ENCODE peak calls at places on chromosome X, in six cellular contexts. N, Q, O, U, D and I are unnamed samples.

GRCh38 chrX:40484408-40485091 is 96.2 kb upstream of the ATP6AP2 start:
- DNase-seq in O (no peak), N (no peak), Q (no peak), U (no peak), D (peak), I (no peak)

GRCh38 chrX:38755319-38755718 is 45.9 kb upstream of the MID1IP1 start:
- DNase-seq in O (no peak), D (no peak), U (no peak), N (no peak), Q (no peak), I (no peak)

GRCh38 chrX:10120828-10121227 is 35.9 kb upstream of the CLCN4 start:
- DNase-seq in U (no peak), D (no peak), N (no peak), Q (no peak), O (no peak), I (no peak)

GRCh38 chrX:38893441-38893840 is 92.2 kb downstream of the MID1IP1 start:
- DNase-seq in N (no peak), U (no peak), Q (no peak), O (no peak), D (no peak), I (no peak)

GRCh38 chrX:23871905-23872546 is 35.7 kb downstream of the APOO start:
- DNase-seq in U (no peak), N (no peak), D (no peak), Q (no peak), O (no peak), I (no peak)

GRCh38 chrX:84187501-84188319 is at the start of gene RPS6KA6:
- DNase-seq in D (peak), Q (peak), U (no peak), N (peak), O (peak), I (no peak)

GRCh38 chrX:20057479-20057878 is 59.2 kb downstream of the MAP7D2 start:
- DNase-seq in N (no peak), O (no peak), Q (no peak), D (no peak), U (no peak), I (no peak)

GRCh38 chrX:16022580-16023170 is 100.7 kb upstream of the GRPR start:
- DNase-seq in D (no peak), N (peak), Q (peak), O (no peak), U (no peak), I (no peak)

GRCh38 chrX:140099221-140099620 is 133.9 kb upstream of the CXorf66 start:
- DNase-seq in D (no peak), U (no peak), Q (no peak), N (no peak), O (no peak), I (no peak)

GRCh38 chrX:129706395-129707072 is 32.2 kb upstream of the XPNPEP2 start:
- DNase-seq in O (peak), D (peak), N (peak), U (no peak), Q (no peak), I (no peak)

GRCh38 chrX:13432776-13433605 is 113.1 kb upstream of the ATXN3L start:
- DNase-seq in O (no peak), N (no peak), Q (peak), U (no peak), D (no peak), I (no peak)

GRCh38 chrX:50375481-50376267 is 95.0 kb downstream of the DGKK start:
- DNase-seq in O (no peak), U (no peak), Q (no peak), D (no peak), N (no peak), I (no peak)

GRCh38 chrX:23435108-23435507 is 100.5 kb downstream of the PTCHD1 start:
- DNase-seq in N (no peak), Q (no peak), U (no peak), D (no peak), O (no peak), I (no peak)

GRCh38 chrX:72107320-72107719 is 24.4 kb downstream of the RTL5 start:
- DNase-seq in O (no peak), D (no peak), Q (peak), N (peak), U (no peak), I (no peak)

GRCh38 chrX:80216086-80216485 is 201.5 kb downstream of the TBX22 start:
- DNase-seq in N (peak), Q (peak), O (no peak), D (no peak), U (no peak), I (no peak)

GRCh38 chrX:47204970-47205369 is 11.3 kb downstream of the UBA1 start:
- DNase-seq in U (no peak), D (no peak), N (no peak), Q (no peak), O (no peak), I (no peak)

GRCh38 chrX:49610718-49611310 is 12.0 kb downstream of the GAGE1 start:
- DNase-seq in D (no peak), O (no peak), N (no peak), Q (no peak), U (no peak), I (no peak)

GRCh38 chrX:143621276-143621675 is 14.6 kb downstream of the SLITRK4 start:
- DNase-seq in U (no peak), Q (no peak), D (no peak), N (no peak), O (no peak), I (no peak)

GRCh38 chrX:47172549-47172948 is 21.1 kb upstream of the UBA1 start:
- DNase-seq in N (no peak), D (no peak), O (no peak), U (no peak), Q (no peak), I (no peak)

GRCh38 chrX:48751343-48751742 is 10.2 kb upstream of the GLOD5 start:
- DNase-seq in Q (no peak), O (no peak), D (no peak), N (no peak), U (no peak), I (no peak)

GRCh38 chrX:115892056-115892708 is 278.4 kb upstream of the AGTR2 start:
- DNase-seq in O (no peak), N (peak), U (no peak), D (no peak), Q (peak), I (no peak)

GRCh38 chrX:3711331-3711917 is 2.0 kb downstream of the PRKX start:
- DNase-seq in D (no peak), Q (no peak), O (no peak), N (no peak), U (no peak), I (no peak)

GRCh38 chrX:99795495-99795894 is 614.6 kb downstream of the PCDH19 start:
- DNase-seq in D (no peak), N (no peak), U (no peak), Q (no peak), O (no peak), I (no peak)

GRCh38 chrX:124289443-124289842 is 43.0 kb upstream of the TEX13D start:
- DNase-seq in D (no peak), N (no peak), Q (no peak), O (no peak), U (no peak), I (no peak)

GRCh38 chrX:53681661-53682060 is 4.9 kb downstream of the HUWE1 start:
- DNase-seq in O (no peak), N (peak), Q (peak), D (no peak), U (no peak), I (no peak)

GRCh38 chrX:3666975-3667374 is 46.5 kb downstream of the PRKX start:
- DNase-seq in U (no peak), N (no peak), O (no peak), D (no peak), Q (no peak), I (no peak)

GRCh38 chrX:148371251-148371650 is 129.2 kb upstream of the AFF2 start:
- DNase-seq in O (no peak), D (no peak), N (no peak), U (no peak), Q (no peak), I (no peak)

GRCh38 chrX:113059714-113060113 is 219.1 kb upstream of the AMOT start:
- DNase-seq in D (no peak), U (no peak), Q (peak), O (no peak), N (no peak), I (no peak)

GRCh38 chrX:154517101-154517781 is 1.2 kb upstream of the FAM3A start:
- DNase-seq in D (peak), U (no peak), N (no peak), Q (no peak), O (no peak), I (no peak)

GRCh38 chrX:23854945-23855344 is 52.8 kb downstream of the APOO start:
- DNase-seq in O (no peak), D (no peak), Q (peak), U (no peak), N (no peak), I (no peak)

GRCh38 chrX:151954730-151955129 is 19.7 kb downstream of the GABRE start:
- DNase-seq in N (no peak), Q (no peak), D (no peak), O (no peak), U (no peak), I (no peak)

GRCh38 chrX:151962034-151962433 is 12.4 kb downstream of the GABRE start:
- DNase-seq in O (no peak), N (no peak), U (no peak), D (no peak), Q (no peak), I (no peak)

GRCh38 chrX:151958101-151958500 is 16.4 kb downstream of the GABRE start:
- DNase-seq in Q (no peak), D (no peak), N (no peak), O (no peak), U (no peak), I (no peak)
- H3K4me3 ChIP-seq in Q (no peak), D (no peak), N (no peak), O (no peak), U (no peak), I (no peak)

GRCh38 chrX:97175147-97175546 is 291.4 kb downstream of the RPA4 start:
- DNase-seq in N (no peak), O (no peak), U (no peak), Q (no peak), D (no peak), I (no peak)
- TF ChIP-seq CTCF in N (no peak), O (no peak), U (no peak), Q (no peak), D (no peak), I (no peak)

GRCh38 chrX:119235872-119236598 is at the start of gene PGRMC1:
- DNase-seq in D (peak), U (no peak), N (peak), Q (peak), O (peak), I (no peak)

GRCh38 chrX:119238557-119238956 is 2.5 kb downstream of the PGRMC1 start:
- DNase-seq in N (peak), U (no peak), O (no peak), D (no peak), Q (peak), I (no peak)

GRCh38 chrX:119237526-119238035 is 1.5 kb downstream of the PGRMC1 start:
- DNase-seq in O (no peak), D (no peak), N (no peak), U (no peak), Q (no peak), I (no peak)

GRCh38 chrX:119236599-119237525 is 777 bp downstream of the PGRMC1 start:
- DNase-seq in D (peak), Q (peak), O (peak), U (peak), N (peak), I (no peak)

DNA sequence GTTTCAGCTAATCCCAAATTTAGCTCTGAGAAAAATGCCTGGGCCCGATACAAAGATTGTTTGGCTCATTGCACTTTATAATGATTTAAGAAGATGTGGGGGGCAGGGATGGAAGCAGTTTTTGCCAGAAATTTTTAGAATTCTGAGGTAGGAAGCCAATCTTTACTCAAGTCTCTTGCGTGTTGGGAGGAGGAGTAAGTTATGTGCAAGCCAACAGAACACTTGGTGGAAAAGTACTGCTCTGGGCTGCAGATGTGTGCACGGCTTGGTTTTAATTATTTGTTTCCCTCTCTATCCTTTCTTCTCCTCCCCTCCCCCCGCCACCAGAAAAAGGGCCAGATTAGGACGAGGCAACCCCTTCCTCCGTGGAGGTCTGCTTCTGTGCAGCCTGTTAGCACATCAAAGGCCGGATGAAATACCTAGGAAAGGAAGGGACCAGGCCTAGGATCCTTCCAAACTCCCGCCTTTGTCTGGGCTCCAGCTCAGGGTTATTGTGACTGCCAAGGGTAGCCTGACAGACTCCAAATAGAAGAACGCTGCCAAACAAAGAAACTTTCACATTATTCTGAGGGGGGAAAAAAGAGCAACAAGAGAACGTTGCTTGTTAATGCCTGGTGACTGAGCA is 1.0 kb upstream of the PGRMC1 start:
- DNase-seq in D (no peak), N (no peak), O (no peak), Q (peak), U (no peak), I (no peak)
- H3K4me3 ChIP-seq in D (peak), N (no peak), O (no peak), Q (peak), U (no peak), I (no peak)

GRCh38 chrX:77894921-77895886 is at the start of gene MAGT1:
- DNase-seq in O (peak), Q (peak), U (peak), N (peak), D (peak), I (peak)
- TF ChIP-seq CTCF in O (no peak), Q (no peak), U (no peak), N (no peak), D (no peak), I (no peak)

DNA sequence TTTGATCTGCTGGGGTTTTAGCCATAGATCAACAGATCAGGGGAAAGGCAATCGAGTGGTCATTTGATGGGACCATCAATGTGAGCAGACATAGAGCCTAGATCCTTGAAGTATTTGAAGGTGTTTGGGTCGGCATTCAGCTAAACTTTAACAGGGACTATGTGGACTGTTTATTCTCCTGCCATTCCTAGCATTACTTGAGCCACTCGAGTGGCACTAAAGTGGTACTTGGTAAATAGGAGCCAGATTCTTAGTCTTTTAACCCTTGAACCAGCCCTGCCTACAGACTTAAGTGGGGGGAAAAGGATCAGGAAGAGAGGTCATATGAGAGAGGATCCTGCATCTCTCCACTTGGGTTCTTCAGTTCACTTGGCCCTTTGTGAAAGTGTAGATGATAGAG is 3.8 kb downstream of the MSN start:
- DNase-seq in U (no peak), Q (no peak), O (no peak), N (no peak), D (no peak), I (no peak)
- H3K4me3 ChIP-seq in U (no peak), Q (no peak), O (peak), N (no peak), D (no peak), I (no peak)

DNA sequence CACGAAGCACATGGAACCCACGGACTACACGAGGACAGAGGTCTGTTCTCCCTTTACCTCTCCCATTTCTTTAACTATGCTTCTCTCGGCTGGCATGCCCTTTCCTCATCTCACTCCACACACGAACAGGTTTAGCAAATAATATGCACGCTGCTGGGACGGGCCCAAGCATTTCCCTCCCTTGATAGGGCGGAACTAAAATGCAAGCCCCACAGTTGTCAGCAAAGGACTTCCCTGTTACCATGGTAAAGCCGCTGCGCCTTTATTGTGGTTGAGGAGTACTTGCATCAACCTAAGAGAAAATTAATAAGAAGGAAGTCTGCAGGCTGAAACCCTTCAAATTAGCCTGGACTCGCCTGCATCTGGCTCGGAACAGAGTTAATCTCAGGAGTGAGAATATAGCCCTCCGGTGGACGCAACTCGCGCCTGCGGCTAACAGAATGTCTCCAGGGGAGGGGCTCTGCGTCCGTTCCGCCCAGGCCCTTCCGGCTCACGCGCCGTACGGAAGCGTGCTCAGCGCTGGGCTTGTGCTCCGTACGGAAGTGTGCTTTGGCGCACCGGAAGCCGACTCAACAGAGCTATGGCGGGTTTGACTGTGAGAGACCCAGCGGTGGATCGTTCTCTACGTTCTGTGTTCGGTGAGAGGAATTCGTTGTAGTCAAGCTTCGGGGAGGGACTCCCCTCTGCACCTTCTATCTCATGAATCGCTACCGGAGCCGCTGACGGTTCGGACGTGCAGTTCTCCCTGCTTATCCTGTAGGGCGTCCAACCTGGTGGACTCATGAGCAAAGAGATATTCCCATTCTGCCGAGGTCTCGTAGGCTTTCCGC is at the start of gene CSTF2:
- DNase-seq in N (peak), U (peak), O (peak), D (peak), Q (peak), I (peak)
- TF ChIP-seq CTCF in N (peak), U (no peak), O (peak), D (no peak), Q (no peak), I (peak)

GRCh38 chrX:73448379-73448778 is 1.5 kb downstream of the CDX4 start:
- DNase-seq in N (no peak), D (no peak), Q (no peak), O (no peak), U (no peak), I (no peak)
- H3K4me3 ChIP-seq in N (no peak), D (no peak), Q (no peak), O (no peak), U (no peak), I (no peak)

DNA sequence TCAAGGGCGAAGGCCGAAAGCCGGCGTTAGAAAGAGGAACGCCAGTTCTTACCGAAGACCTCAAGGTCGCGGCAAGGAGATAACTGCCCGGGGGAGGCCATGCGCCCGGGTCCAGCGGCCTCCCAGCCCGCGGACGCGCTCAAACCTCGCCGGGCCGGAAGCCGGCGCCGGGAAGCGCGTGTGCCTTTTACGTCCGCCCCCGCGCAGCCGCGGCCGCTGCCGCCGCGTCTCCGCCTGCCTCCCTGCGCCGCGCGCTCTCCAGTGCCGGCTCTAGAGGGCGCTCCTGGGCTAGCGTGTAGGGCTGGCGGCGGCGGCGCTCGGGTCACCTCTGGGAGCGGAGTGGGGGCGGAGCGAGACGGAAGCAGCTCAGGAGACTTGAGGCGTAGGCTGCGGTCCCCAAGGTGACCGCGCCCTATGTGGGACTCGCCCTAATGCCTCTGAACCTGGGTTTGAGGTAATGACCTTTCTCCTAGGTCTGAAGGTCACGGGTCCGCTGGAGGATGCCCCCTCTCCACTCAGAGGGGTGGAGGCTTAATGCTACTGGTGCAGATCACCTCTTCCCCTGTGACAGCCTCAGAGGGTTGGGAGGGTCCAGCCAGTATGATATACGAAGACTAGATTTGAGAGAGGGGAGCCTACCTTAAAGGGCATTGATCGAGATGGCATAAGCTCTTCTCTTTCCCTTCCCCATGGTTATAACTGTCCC is 839 bp downstream of the SLC25A5 start:
- DNase-seq in Q (peak), D (peak), U (no peak), N (peak), O (peak), I (no peak)
- TF ChIP-seq CTCF in Q (peak), D (peak), U (peak), N (peak), O (peak), I (peak)